ENCODE peak calls at places on chromosomes 1 and 21, in eight cellular contexts. G is A549, P is K562, E is HCT116, U is GM12878, A is H1, K is endothelial cell of umbilical vein, X is HepG2. Y is an unnamed sample.

GRCh38 chr1:71047635-71048607 is at the start of gene PTGER3:
- DNase-seq in G (no peak), P (peak; percentile 91), E (no peak), U (no peak), A (no peak), K (peak; percentile 7), X (peak; percentile 42), Y (no peak)

GRCh38 chr1:112981461-112982233 is 25.7 kb upstream of the SLC16A1 start:
- DNase-seq in G (no peak), P (no peak), E (no peak), U (no peak), A (no peak), K (no peak), X (no peak), Y (peak; percentile 18)

GRCh38 chr1:149848811-149849210 is 50.6 kb upstream of the BOLA1 start:
- DNase-seq in G (no peak), P (no peak), E (no peak), U (no peak), A (no peak), K (no peak), X (peak; percentile 10), Y (peak; percentile 15)

GRCh38 chr1:178690496-178690895 is 34.5 kb upstream of the RALGPS2 start:
- DNase-seq in G (no peak), P (no peak), E (no peak), U (no peak), A (no peak), K (no peak), X (no peak), Y (no peak)

GRCh38 chr1:33049381-33049780 is 12.7 kb upstream of the AK2 start:
- DNase-seq in G (no peak), P (no peak), E (no peak), U (no peak), A (no peak), K (no peak), X (no peak), Y (peak; percentile 60)

GRCh38 chr1:175514309-175515001 is 228.9 kb downstream of the TNR start:
- DNase-seq in G (no peak), P (no peak), E (no peak), U (no peak), A (no peak), K (peak; percentile 94), X (no peak), Y (peak; percentile 86)

GRCh38 chr1:85494957-85495266 is 30.0 kb upstream of the DDAH1 start:
- DNase-seq in G (no peak), P (no peak), E (peak; percentile 12), U (no peak), A (no peak), K (no peak), X (peak; percentile 11), Y (no peak)

GRCh38 chr1:229105109-229105508 is 165.8 kb upstream of the RAB4A start:
- DNase-seq in G (no peak), P (no peak), E (no peak), U (no peak), A (no peak), K (no peak), X (no peak), Y (no peak)

GRCh38 chr1:32426489-32427255 is 32.4 kb upstream of the BSDC1 start:
- DNase-seq in G (no peak), P (no peak), E (no peak), U (no peak), A (no peak), K (no peak), X (no peak), Y (no peak)

GRCh38 chr1:50438945-50439344 is 15.7 kb upstream of the DMRTA2 start:
- DNase-seq in G (no peak), P (no peak), E (no peak), U (no peak), A (no peak), K (no peak), X (no peak), Y (no peak)

GRCh38 chr1:5551274-5551966 is 440.8 kb downstream of the NPHP4 start:
- DNase-seq in G (no peak), P (no peak), E (peak; percentile 23), U (no peak), A (no peak), K (no peak), X (peak; percentile 3), Y (peak; percentile 11)

GRCh38 chr1:7680791-7681165 is 90.3 kb upstream of the VAMP3 start:
- DNase-seq in G (no peak), P (no peak), E (no peak), U (no peak), A (no peak), K (no peak), X (no peak), Y (no peak)

GRCh38 chr21:45554477-45555175 is 12.4 kb upstream of the SLC19A1 start:
- DNase-seq in G (peak; percentile 52), P (peak; percentile 92), E (peak; percentile 33), U (peak; percentile 23), A (no peak), K (peak; percentile 75), X (peak; percentile 38), Y (peak; percentile 81)

GRCh38 chr21:45556302-45556644 is 14.0 kb upstream of the SLC19A1 start:
- DNase-seq in G (no peak), P (no peak), E (no peak), U (no peak), A (no peak), K (no peak), X (no peak), Y (no peak)

GRCh38 chr21:45556645-45557601 is 14.7 kb upstream of the SLC19A1 start:
- DNase-seq in G (no peak), P (no peak), E (no peak), U (no peak), A (no peak), K (no peak), X (no peak), Y (peak; percentile 73)

GRCh38 chr21:45555251-45555556 is 13.0 kb upstream of the SLC19A1 start:
- DNase-seq in G (no peak), P (no peak), E (no peak), U (no peak), A (no peak), K (no peak), X (no peak), Y (no peak)

GRCh38 chr21:45555557-45556301 is 13.5 kb upstream of the SLC19A1 start:
- DNase-seq in G (peak; percentile 92), P (peak; percentile 93), E (peak; percentile 88), U (peak; percentile 56), A (peak; percentile 83), K (peak; percentile 60), X (peak; percentile 86), Y (peak; percentile 94)
- TF ChIP-seq POLR2A in G (peak; percentile 18), P (peak; percentile 59), E (no peak), U (peak; percentile 64), A (no peak), K (no peak), X (no peak), Y (peak; percentile 62)

DNA sequence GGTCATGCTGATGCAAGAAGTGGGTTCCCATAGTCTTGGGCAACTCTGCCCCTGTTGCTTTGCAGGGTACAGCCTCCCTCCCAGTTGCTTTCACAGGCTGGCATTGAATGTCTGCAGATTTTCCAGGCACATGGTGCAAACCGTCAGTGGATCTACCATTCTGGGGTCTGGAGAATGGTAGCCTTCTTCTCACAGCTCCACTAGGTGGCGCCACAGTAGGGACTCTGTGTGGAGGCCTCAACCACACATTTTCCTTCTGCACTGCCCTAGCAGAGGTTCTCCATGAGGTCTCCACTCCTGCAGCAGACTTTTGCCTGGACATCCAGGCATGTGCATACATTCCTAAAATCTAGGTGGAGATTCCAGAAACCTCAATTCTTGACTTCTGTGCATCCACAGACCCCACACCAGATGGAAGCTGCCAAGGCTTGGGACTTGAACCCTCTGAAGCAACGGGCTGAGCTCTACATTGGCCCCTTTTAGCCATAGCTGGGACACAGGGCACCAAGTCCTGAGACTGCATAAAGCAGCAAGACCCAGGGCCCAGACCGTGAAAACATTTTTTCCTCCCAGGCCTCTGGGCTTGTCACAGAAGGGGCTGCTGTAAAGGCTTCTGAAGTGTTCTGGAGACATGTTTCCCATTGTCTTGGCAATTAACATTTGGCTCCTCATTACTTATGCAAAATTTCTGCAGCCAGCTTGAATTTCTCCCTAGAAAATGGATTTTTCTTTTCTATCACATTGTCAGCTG is 466.2 kb upstream of the PBX1 start:
- DNase-seq in G (no peak), P (no peak), E (no peak), U (no peak), A (no peak), K (no peak), X (no peak), Y (peak; percentile 16)
- TF ChIP-seq MAX in G (no peak), P (no peak), E (no peak), U (no peak), A (no peak), K (no peak), X (no peak), Y (no peak)

DNA sequence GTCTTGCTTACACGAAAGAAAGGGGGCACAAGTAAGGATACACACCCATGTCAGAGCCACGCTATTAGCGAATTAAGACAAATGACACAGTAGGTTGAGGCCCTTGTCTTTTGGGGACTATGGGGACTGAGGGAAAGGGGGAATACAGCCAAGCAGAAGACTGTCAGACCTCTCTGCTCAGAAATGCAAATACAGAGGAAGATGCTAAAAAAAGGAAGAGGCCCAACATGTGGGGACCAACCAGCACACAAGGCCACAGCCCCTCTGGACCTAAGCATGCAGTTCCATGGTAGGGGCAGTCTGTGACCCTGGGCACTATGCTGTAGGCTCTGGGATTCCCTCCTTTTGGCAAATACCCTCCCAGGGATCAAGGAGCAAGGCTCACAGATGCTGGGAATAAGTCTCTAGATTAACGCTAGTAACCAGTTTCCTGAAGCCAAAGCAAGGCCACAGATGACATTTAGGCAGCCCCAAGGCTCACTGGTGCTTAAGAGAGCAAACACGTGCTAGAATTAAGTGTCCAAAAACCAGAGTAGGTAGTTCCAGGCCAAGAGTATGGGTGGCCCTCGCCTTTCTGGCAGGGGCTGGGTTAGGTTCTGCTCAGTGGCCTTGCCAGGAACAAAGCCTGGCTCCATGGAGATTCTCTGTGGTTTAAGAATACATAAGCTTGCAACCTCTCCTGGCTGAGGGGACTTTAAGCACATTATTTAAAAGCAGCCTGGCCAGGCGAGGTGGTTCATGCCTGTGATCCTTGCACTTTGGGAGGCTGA is 38.2 kb downstream of the RABIF start:
- DNase-seq in G (no peak), P (no peak), E (no peak), U (no peak), A (no peak), K (no peak), X (no peak), Y (no peak)
- H3K4me3 ChIP-seq in G (no peak overlapping the region), P (no peak overlapping the region), E (no peak overlapping the region), U (no peak overlapping the region), A (no peak overlapping the region), K (no peak overlapping the region), X (no peak overlapping the region), Y (no peak overlapping the region)

DNA sequence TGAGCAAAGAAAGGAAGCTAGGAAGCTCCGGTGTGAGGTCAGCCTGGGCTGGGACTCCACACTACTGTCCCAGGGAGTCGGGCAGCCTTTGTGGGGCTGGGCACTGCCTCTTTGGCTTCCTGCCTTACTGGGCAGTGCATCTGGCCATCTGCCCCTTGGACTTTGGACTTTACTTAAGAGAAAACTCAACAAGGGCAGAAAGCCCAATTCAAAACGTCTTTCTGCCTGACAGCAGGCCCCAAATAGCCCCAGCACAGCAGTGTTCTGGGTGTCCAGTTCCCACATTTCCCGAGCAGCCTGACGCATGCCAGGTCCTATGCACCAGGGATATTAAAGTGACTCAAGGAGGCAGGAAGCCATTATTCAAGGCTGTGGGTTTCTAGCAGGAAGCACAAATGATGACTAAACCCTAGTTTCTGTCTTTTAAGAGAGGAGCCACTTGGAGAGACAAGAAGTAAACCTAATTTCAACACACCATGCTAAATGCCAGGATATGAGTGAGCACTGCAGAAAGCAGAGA is 37.9 kb upstream of the EDEM3 start:
- DNase-seq in G (peak; percentile 49), P (no peak), E (peak; percentile 75), U (no peak), A (no peak), K (peak; percentile 90), X (peak; percentile 75), Y (peak; percentile 94)
- TF ChIP-seq POLR2A in G (no peak), P (no peak), E (no peak), U (no peak), A (no peak), K (no peak), X (no peak), Y (no peak)

Y was measured in NB4.